ENCODE peak calls at places on chromosomes 13 and 19, in seven cellular contexts. B is putamen; S is effector CD4-positive, alpha-beta T cell; X is neural progenitor cell; Y is GM06990; R is stimulated activated CD4-positive, alpha-beta T cell treated with anti-CD3 and anti-CD28 coated beads, Interleukin-1b, Interleukin-23, amount 100 ng/mL, for 48 hours; D is brain microvascular endothelial cell. L is an unnamed sample.

GRCh38 chr19:8320564-8321066 is 560 bp downstream of the NDUFA7 start:
- DNase-seq in B (no peak), S (no peak), X (peak; percentile 24), Y (no peak), R (no peak), D (no peak), L (no peak)

GRCh38 chr19:3358392-3358918 is 7.9 kb upstream of the NFIC start:
- DNase-seq in B (no peak), S (no peak), X (peak; percentile 39), Y (no peak), R (no peak), D (no peak), L (no peak)

GRCh38 chr19:7614859-7615741 is 14.2 kb downstream of the XAB2 start:
- DNase-seq in B (no peak), S (no peak), X (no peak), Y (no peak), R (no peak), D (no peak), L (no peak)

GRCh38 chr13:91659583-91660415 is 261.4 kb downstream of the GPC5 start:
- DNase-seq in B (peak; percentile 25), S (no peak), X (no peak), Y (no peak), R (no peak), D (no peak), L (no peak)

GRCh38 chr13:95710313-95710712 is 33.4 kb downstream of the DNAJC3 start:
- DNase-seq in B (no peak), S (no peak), X (no peak), Y (no peak), R (no peak), D (peak; percentile 60), L (no peak)

GRCh38 chr19:14449321-14449720 is 16.2 kb downstream of the PKN1 start:
- DNase-seq in B (no peak), S (no peak), X (no peak), Y (no peak), R (no peak), D (no peak), L (no peak)

GRCh38 chr13:43574601-43575000 is 212.2 kb downstream of the ENOX1 start:
- DNase-seq in B (no peak), S (no peak), X (no peak), Y (no peak), R (no peak), D (no peak), L (no peak)

GRCh38 chr13:25440081-25440480 is 68.3 kb downstream of the ATP8A2 start:
- DNase-seq in B (no peak), S (no peak), X (no peak), Y (no peak), R (no peak), D (no peak), L (no peak)

GRCh38 chr19:11279505-11280236 is 16.3 kb upstream of the TSPAN16 start:
- DNase-seq in B (no peak), S (no peak), X (no peak), Y (peak; percentile 58), R (no peak), D (no peak), L (no peak)